ENCODE peak calls at places on chromosomes 2 and 18, in seven cellular contexts. B, S, Z, T, L, C and D are unnamed samples.
A peak's percentile ranks its signal among the peaks of the same experiment; 100 is the strongest.

GRCh38 chr2:61210332-61210981 is 48.5 kb downstream of the C2orf74 start:
- DNase-seq in B (peak; percentile 73), S (peak; percentile 86), Z (no peak), T (peak; percentile 78), L (no peak), C (no peak), D (no peak)

GRCh38 chr2:100551303-100551702 is 11.5 kb upstream of the PDCL3 start:
- DNase-seq in B (no peak), S (no peak), Z (no peak), T (no peak), L (no peak), C (no peak), D (no peak)

GRCh38 chr2:46072146-46072820 is 224.9 kb upstream of the EPAS1 start:
- DNase-seq in B (peak; percentile 68), S (no peak), Z (no peak), T (peak; percentile 74), L (no peak), C (no peak), D (no peak)

GRCh38 chr2:38374978-38375377 is 2.1 kb downstream of the ATL2 start:
- DNase-seq in B (no peak), S (no peak), Z (no peak), T (no peak), L (no peak), C (no peak), D (no peak)

GRCh38 chr2:205024822-205025518 is 479.7 kb downstream of the PARD3B start:
- DNase-seq in B (peak; percentile 97), S (peak; percentile 97), Z (peak; percentile 22), T (peak; percentile 98), L (no peak), C (peak; percentile 77), D (peak; percentile 38)

GRCh38 chr2:171523969-171524401 is 1.7 kb downstream of the CYBRD1 start:
- DNase-seq in B (peak; percentile 50), S (peak; percentile 80), Z (no peak), T (peak; percentile 66), L (no peak), C (no peak), D (no peak)

GRCh38 chr2:190180313-190181065 is 118.0 kb upstream of the MSTN start:
- DNase-seq in B (no peak), S (peak; percentile 65), Z (peak; percentile 76), T (peak; percentile 27), L (peak; percentile 73), C (peak; percentile 31), D (no peak)

GRCh38 chr2:41989503-41990180 is 58.2 kb upstream of the PKDCC start:
- DNase-seq in B (no peak), S (no peak), Z (no peak), T (no peak), L (no peak), C (no peak), D (no peak)

GRCh38 chr2:203341741-203342310 is 13.6 kb downstream of the ABI2 start:
- DNase-seq in B (no peak), S (peak; percentile 56), Z (no peak), T (peak; percentile 8), L (no peak), C (no peak), D (no peak)

GRCh38 chr2:99442837-99443236 is 47.0 kb downstream of the REV1 start:
- DNase-seq in B (no peak), S (peak; percentile 40), Z (no peak), T (no peak), L (no peak), C (no peak), D (no peak)

GRCh38 chr2:121099329-121100318 is 185.4 kb downstream of the TFCP2L1 start:
- DNase-seq in B (no peak), S (peak; percentile 32), Z (peak; percentile 50), T (no peak), L (peak; percentile 41), C (no peak), D (no peak)

GRCh38 chr2:109229094-109229675 is 100.2 kb downstream of the SH3RF3 start:
- DNase-seq in B (no peak), S (no peak), Z (no peak), T (no peak), L (no peak), C (no peak), D (no peak)

GRCh38 chr18:22952525-22952924 is 19.4 kb downstream of the RBBP8 start:
- DNase-seq in B (no peak), S (peak; percentile 7), Z (no peak), T (no peak), L (no peak), C (no peak), D (no peak)

GRCh38 chr2:100193334-100193733 is 50.9 kb upstream of the AFF3 start:
- DNase-seq in B (peak; percentile 16), S (no peak), Z (no peak), T (peak; percentile 40), L (no peak), C (no peak), D (no peak)

GRCh38 chr18:75267643-75268184 is 57.1 kb downstream of the TSHZ1 start:
- DNase-seq in B (no peak), S (no peak), Z (no peak), T (no peak), L (no peak), C (no peak), D (no peak)

GRCh38 chr2:227479865-227480475 is 8.0 kb downstream of the AGFG1 start:
- DNase-seq in B (no peak), S (peak; percentile 65), Z (no peak), T (no peak), L (no peak), C (no peak), D (no peak)

GRCh38 chr18:1708006-1708405 is 803.3 kb downstream of the ADCYAP1 start:
- DNase-seq in B (no peak), S (no peak), Z (no peak), T (no peak), L (no peak), C (no peak), D (no peak)

GRCh38 chr2:105325389-105325963 is 4.1 kb downstream of the TGFBRAP1 start:
- DNase-seq in B (peak; percentile 55), S (peak; percentile 19), Z (no peak), T (peak; percentile 66), L (no peak), C (no peak), D (no peak)

GRCh38 chr2:190540048-190540447 is 5.5 kb upstream of the NEMP2 start:
- DNase-seq in B (no peak), S (peak; percentile 25), Z (no peak), T (no peak), L (no peak), C (no peak), D (no peak)

GRCh38 chr2:104385743-104386142 is 468.2 kb upstream of the POU3F3 start:
- DNase-seq in B (no peak), S (no peak), Z (no peak), T (no peak), L (no peak), C (no peak), D (no peak)

GRCh38 chr2:39593439-39594393 is 72.0 kb upstream of the TMEM178A start:
- DNase-seq in B (peak; percentile 80), S (peak; percentile 86), Z (no peak), T (peak; percentile 87), L (no peak), C (peak; percentile 20), D (peak; percentile 4)

GRCh38 chr18:77042583-77042982 is 90.0 kb downstream of the MBP start:
- DNase-seq in B (no peak), S (no peak), Z (no peak), T (no peak), L (peak; percentile 48), C (no peak), D (no peak)

GRCh38 chr2:60070166-60070565 is 483.3 kb downstream of the BCL11A start:
- DNase-seq in B (no peak), S (no peak), Z (no peak), T (no peak), L (no peak), C (no peak), D (no peak)

GRCh38 chr2:155372969-155373368 is 674.5 kb downstream of the KCNJ3 start:
- DNase-seq in B (peak; percentile 1), S (peak; percentile 34), Z (no peak), T (peak; percentile 14), L (no peak), C (no peak), D (no peak)

GRCh38 chr2:174776686-174777085 is 12.4 kb upstream of the CHRNA1 start:
- DNase-seq in B (no peak), S (no peak), Z (no peak), T (no peak), L (no peak), C (no peak), D (no peak)

GRCh38 chr18:54242327-54242726 is 17.9 kb upstream of the MBD2 start:
- DNase-seq in B (no peak), S (no peak), Z (no peak), T (no peak), L (no peak), C (no peak), D (no peak)
- H3K9me3 ChIP-seq in B (no peaks in the 10 kb centered on the region), S (no peaks in the 10 kb centered on the region), Z (no peaks in the 10 kb centered on the region), T (no peaks in the 10 kb centered on the region), L (no peaks in the 10 kb centered on the region), C (no peaks in the 10 kb centered on the region), D (no peaks in the 10 kb centered on the region)

DNA sequence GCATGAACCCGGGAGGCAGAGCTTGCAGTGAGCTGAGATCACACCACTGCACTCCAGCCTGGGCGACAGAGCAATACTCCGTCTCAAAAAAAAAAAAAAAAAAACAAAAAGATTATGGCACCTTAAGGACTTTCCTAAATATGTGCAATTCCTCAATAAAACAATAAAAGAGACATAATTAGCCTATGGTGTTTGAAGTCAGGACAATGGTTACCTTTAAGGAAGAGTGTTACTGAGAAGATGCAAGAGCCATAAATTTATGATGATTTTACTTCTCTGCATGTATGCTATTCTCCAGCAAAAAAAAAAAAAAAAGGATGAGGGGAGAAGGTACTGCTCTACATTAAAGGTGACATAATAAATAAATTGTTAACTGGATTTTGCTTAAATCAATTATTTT is 208.2 kb upstream of the STK17B start:
- DNase-seq in B (no peak), S (no peak), Z (no peak), T (no peak), L (no peak), C (no peak), D (no peak)
- H3K9me3 ChIP-seq in B (no peaks in the 10 kb centered on the region), S (no peaks in the 10 kb centered on the region), Z (no peaks in the 10 kb centered on the region), T (no peaks in the 10 kb centered on the region), L (no peaks in the 10 kb centered on the region), C (no peaks in the 10 kb centered on the region), D (no peaks in the 10 kb centered on the region)

GRCh38 chr18:73218293-73218692 is 350.5 kb upstream of the NETO1 start:
- DNase-seq in B (no peak), S (no peak), Z (no peak), T (no peak), L (no peak), C (no peak), D (no peak)

GRCh38 chr18:73220639-73221038 is 352.9 kb upstream of the NETO1 start:
- DNase-seq in B (no peak), S (no peak), Z (no peak), T (no peak), L (no peak), C (no peak), D (no peak)

DNA sequence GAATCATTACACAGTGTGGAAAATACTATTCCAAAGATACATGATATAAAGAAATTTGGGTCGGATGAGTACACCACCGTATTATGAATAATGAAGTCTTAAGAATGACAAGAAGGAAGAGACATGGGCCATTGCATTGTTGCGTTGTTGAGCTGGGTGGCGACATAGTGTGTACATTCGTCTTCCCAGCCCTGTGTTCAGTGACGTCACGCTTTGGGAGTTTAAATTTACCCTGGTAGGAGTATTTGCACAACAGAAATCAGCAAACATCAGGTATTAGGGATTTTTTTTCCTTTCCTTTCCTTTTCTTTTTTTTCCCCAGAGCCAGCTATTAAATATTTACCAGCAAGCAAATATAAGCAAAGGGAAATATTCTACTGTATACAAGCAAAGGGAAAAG is 347.2 kb upstream of the NETO1 start:
- DNase-seq in B (no peak), S (no peak), Z (no peak), T (no peak), L (no peak), C (no peak), D (no peak)
- H3K9me3 ChIP-seq in B (peaks cover 9% of the 10 kb centered on the region), S (no peaks in the 10 kb centered on the region), Z (no peaks in the 10 kb centered on the region), T (no peaks in the 10 kb centered on the region), L (peaks cover 25% of the 10 kb centered on the region), C (no peaks in the 10 kb centered on the region), D (peaks cover 3% of the 10 kb centered on the region)

GRCh38 chr2:12222561-12222960 is 476.1 kb downstream of the LPIN1 start:
- DNase-seq in B (no peak), S (peak; percentile 14), Z (no peak), T (no peak), L (no peak), C (no peak), D (no peak)
- H3K9me3 ChIP-seq in B (peaks cover 6% of the 10 kb centered on the region), S (no peaks in the 10 kb centered on the region), Z (no peaks in the 10 kb centered on the region), T (no peaks in the 10 kb centered on the region), L (peaks cover 26% of the 10 kb centered on the region), C (no peaks in the 10 kb centered on the region), D (peaks cover 7% of the 10 kb centered on the region)